ENCODE peak calls at places on chromosomes 4 and X, in eight cellular contexts. C is IMR-90, D is stomach, Q is endothelial cell, J is kidney, B is cardiac muscle cell, I is A549, N is kidney epithelial cell. L is an unnamed sample.

GRCh38 chr4:8580321-8581093 is at the start of gene GPR78:
- DNase-seq in C (peak; percentile 49), D (peak; percentile 34), Q (peak; percentile 95), J (peak; percentile 83), B (peak; percentile 65), I (no peak), N (peak; percentile 5), L (no peak)

GRCh38 chr4:71602271-71602890 is 181.5 kb downstream of the GC start:
- DNase-seq in C (peak; percentile 3), D (no peak), Q (no peak), J (no peak), B (no peak), I (no peak), N (peak; percentile 1), L (no peak)

GRCh38 chr4:27084685-27085356 is 224.2 kb downstream of the STIM2 start:
- DNase-seq in C (peak; percentile 2), D (peak; percentile 53), Q (peak; percentile 46), J (no peak), B (peak; percentile 21), I (peak; percentile 7), N (no peak), L (peak; percentile 28)

GRCh38 chrX:1167918-1168481 is 44.4 kb downstream of the CRLF2 start:
- DNase-seq in C (no peak), D (no peak), Q (no peak), J (no peak), B (no peak), I (no peak), N (no peak), L (no peak)

GRCh38 chr4:81757706-81758105 is 286.0 kb upstream of the RASGEF1B start:
- DNase-seq in C (no peak), D (no peak), Q (no peak), J (no peak), B (peak; percentile 54), I (no peak), N (no peak), L (no peak)

GRCh38 chrX:114906978-114907510 is 110.4 kb downstream of the IL13RA2 start:
- DNase-seq in C (no peak), D (no peak), Q (no peak), J (no peak), B (no peak), I (no peak), N (no peak), L (no peak)

GRCh38 chr4:41611881-41612871 is 74.2 kb downstream of the LIMCH1 start:
- DNase-seq in C (peak; percentile 8), D (peak; percentile 42), Q (peak; percentile 25), J (peak; percentile 91), B (peak; percentile 68), I (no peak), N (peak; percentile 42), L (no peak)

GRCh38 chr4:25702848-25703247 is 47.2 kb downstream of the SLC34A2 start:
- DNase-seq in C (peak; percentile 67), D (no peak), Q (no peak), J (no peak), B (peak; percentile 85), I (no peak), N (peak; percentile 54), L (no peak)

GRCh38 chr4:148112231-148112982 is 329.8 kb downstream of the NR3C2 start:
- DNase-seq in C (peak; percentile 55), D (no peak), Q (no peak), J (no peak), B (peak; percentile 68), I (no peak), N (peak; percentile 21), L (no peak)

GRCh38 chrX:70656304-70656703 is 211.7 kb downstream of the DLG3 start:
- DNase-seq in C (no peak), D (no peak), Q (no peak), J (no peak), B (no peak), I (no peak), N (no peak), L (no peak)

GRCh38 chrX:15349046-15349445 is 13.7 kb upstream of the PIGA start:
- DNase-seq in C (peak; percentile 73), D (peak; percentile 42), Q (peak; percentile 41), J (no peak), B (peak; percentile 79), I (peak; percentile 31), N (no peak), L (no peak)

GRCh38 chr4:151744614-151745013 is 16.2 kb downstream of the GATB start:
- DNase-seq in C (peak; percentile 97), D (no peak), Q (no peak), J (no peak), B (peak; percentile 72), I (peak; percentile 28), N (peak; percentile 98), L (no peak)

GRCh38 chr4:87843936-87844335 is 11.2 kb downstream of the MEPE start:
- DNase-seq in C (peak; percentile 52), D (no peak), Q (no peak), J (no peak), B (peak; percentile 75), I (no peak), N (no peak), L (no peak)

GRCh38 chrX:46607916-46608315 is 34.4 kb downstream of the CHST7 start:
- DNase-seq in C (no peak), D (no peak), Q (no peak), J (no peak), B (no peak), I (no peak), N (no peak), L (no peak)

GRCh38 chr4:86160423-86160822 is 199.4 kb downstream of the MAPK10 start:
- DNase-seq in C (no peak), D (no peak), Q (no peak), J (no peak), B (no peak), I (no peak), N (no peak), L (no peak)

GRCh38 chr4:172692701-172693100 is 475.9 kb upstream of the GALNT7 start:
- DNase-seq in C (no peak), D (no peak), Q (no peak), J (no peak), B (no peak), I (no peak), N (no peak), L (no peak)

GRCh38 chr4:40576651-40577480 is 52.8 kb downstream of the RBM47 start:
- DNase-seq in C (peak; percentile 91), D (peak; percentile 85), Q (peak; percentile 19), J (peak; percentile 93), B (peak; percentile 96), I (peak; percentile 85), N (peak; percentile 99), L (peak; percentile 43)

DNA sequence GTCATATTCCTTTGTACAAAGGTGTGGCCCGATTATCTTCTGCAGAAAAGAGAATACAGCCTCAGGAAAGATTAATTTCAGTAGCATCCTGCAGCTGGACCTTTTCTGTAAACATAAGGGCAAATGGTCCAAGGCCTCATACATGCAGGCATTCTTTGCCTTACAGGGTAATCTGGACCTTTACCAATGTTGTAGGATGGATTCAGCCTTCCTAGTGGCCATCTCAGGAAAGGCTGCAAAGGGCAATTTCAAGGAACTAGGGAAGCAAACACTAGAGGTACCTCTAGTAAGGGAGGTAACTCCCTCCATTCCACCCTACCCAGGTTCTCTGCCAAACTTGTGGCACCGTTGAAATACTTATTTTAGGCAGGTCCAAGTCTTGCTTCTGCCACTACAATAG is 43.0 kb downstream of the UGT2B28 start:
- DNase-seq in C (no peak), D (no peak), Q (no peak), J (no peak), B (no peak), I (no peak), N (no peak), L (no peak)
- TF ChIP-seq CTCF in C (no peak), D (no peak), Q (no peak), J (no peak), B (no peak), I (no peak), N (no peak), L (no peak)

GRCh38 chrX:68665502-68665901 is 18.0 kb downstream of the STARD8 start:
- DNase-seq in C (no peak), D (no peak), Q (no peak), J (no peak), B (no peak), I (no peak), N (no peak), L (no peak)
- TF ChIP-seq CTCF in C (no peak), D (no peak), Q (no peak), J (no peak), B (peak; percentile 43), I (no peak), N (no peak), L (no peak)

GRCh38 chr4:6343950-6344408 is 74.3 kb downstream of the WFS1 start:
- DNase-seq in C (peak; percentile 80), D (peak; percentile 65), Q (no peak), J (peak; percentile 74), B (no peak), I (peak; percentile 85), N (peak; percentile 51), L (no peak)
- TF ChIP-seq CTCF in C (no peak), D (no peak), Q (no peak), J (no peak), B (no peak), I (peak; percentile 52), N (peak; percentile 33), L (no peak)

GRCh38 chr4:140049924-140050681 is 103.9 kb downstream of the MAML3 start:
- DNase-seq in C (peak; percentile 48), D (no peak), Q (peak; percentile 37), J (no peak), B (peak; percentile 56), I (peak; percentile 53), N (no peak), L (no peak)

GRCh38 chr4:140047781-140048180 is 106.2 kb downstream of the MAML3 start:
- DNase-seq in C (no peak), D (no peak), Q (no peak), J (no peak), B (no peak), I (no peak), N (no peak), L (no peak)

GRCh38 chr4:140048419-140049022 is 105.5 kb downstream of the MAML3 start:
- DNase-seq in C (no peak), D (no peak), Q (no peak), J (no peak), B (no peak), I (no peak), N (no peak), L (no peak)

GRCh38 chr4:140047017-140047640 is 106.9 kb downstream of the MAML3 start:
- DNase-seq in C (no peak), D (peak; percentile 33), Q (no peak), J (no peak), B (peak; percentile 67), I (no peak), N (no peak), L (no peak)

DNA sequence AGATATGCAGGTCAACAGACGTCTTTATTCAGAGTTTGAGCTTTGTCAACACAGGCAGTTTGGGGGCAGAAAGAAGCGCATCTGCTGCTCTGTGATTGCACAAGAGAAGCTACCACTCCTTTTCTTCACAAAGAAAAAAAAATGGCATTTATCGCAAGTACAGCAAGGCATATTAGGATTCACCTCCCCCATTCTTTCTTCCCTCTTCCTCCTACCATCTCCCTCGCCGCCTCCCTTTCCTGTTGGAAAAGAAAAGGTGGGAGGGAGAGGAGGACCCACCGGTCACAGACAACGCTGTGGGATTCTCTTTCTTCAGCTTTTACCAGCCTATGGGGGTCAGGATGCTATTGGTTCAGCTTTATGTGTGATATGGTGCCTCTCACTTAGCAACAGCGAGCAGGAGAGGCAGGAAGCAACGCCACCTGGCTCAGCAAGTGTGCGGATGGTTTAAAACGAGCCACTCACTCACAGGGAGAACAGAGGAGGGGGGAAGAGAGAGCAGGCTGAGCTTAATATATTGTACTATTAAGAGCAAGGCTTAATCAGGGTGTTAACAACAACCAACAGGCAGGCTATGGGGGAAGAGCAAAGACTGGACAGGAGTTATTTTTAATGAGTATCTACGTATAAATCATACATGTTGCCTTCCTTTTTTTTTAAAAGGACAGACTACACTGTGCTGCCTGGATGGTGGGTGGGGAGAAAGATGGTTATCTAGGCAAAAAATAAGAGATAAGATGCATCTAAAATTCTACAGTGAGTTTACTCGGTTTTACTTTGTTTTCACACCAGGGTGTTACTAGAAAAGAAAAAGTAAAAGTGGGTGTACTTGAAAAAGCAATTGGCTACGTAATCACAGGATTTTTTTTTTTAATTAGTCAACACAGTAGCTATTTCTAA is 104.7 kb downstream of the MAML3 start:
- DNase-seq in C (peak; percentile 57), D (peak; percentile 49), Q (peak; percentile 69), J (no peak), B (peak; percentile 66), I (peak; percentile 48), N (no peak), L (no peak)
- TF ChIP-seq CTCF in C (no peak), D (no peak), Q (no peak), J (peak; percentile 29), B (no peak), I (no peak), N (peak; percentile 24), L (no peak)